ENCODE peak calls at places on chromosomes 2 and 18, in ten cellular contexts. R is HCT116; C is AG09309; G is astrocyte of the spinal cord; D is left ventricle myocardium inferior; Y is WERI-Rb-1; K is coronary artery; T is A549; L is upper lobe of left lung; E is CD8-positive, alpha-beta T cell. N is an unnamed sample.

GRCh38 chr2:25851740-25852503 is 26.4 kb downstream of the ASXL2 start:
- DNase-seq in D (no peak), R (peak), K (no peak), Y (no peak), G (peak), E (no peak), L (no peak), C (peak), T (peak), N (peak)

GRCh38 chr18:51668101-51668500 is 470.6 kb upstream of the MEX3C start:
- DNase-seq in K (no peak), T (peak), D (peak), G (peak), L (peak), E (no peak), R (peak), Y (peak), C (no peak), N (no peak)

GRCh38 chr2:84022810-84023431 is 436.2 kb downstream of the SUCLG1 start:
- DNase-seq in L (no peak), D (no peak), E (no peak), G (peak), R (peak), C (peak), K (no peak), T (peak), Y (peak), N (peak)

GRCh38 chr2:69208023-69208595 is 178.9 kb downstream of the GFPT1 start:
- DNase-seq in T (no peak), K (no peak), L (no peak), C (no peak), Y (no peak), R (no peak), D (no peak), G (no peak), E (no peak), N (no peak)

GRCh38 chr2:29013046-29013780 is 32.1 kb downstream of the TOGARAM2 start:
- DNase-seq in C (no peak), K (no peak), D (no peak), Y (no peak), G (peak), T (no peak), L (no peak), E (no peak), R (no peak), N (no peak)

GRCh38 chr2:222257645-222258044 is 41.2 kb downstream of the PAX3 start:
- DNase-seq in T (no peak), K (no peak), L (no peak), Y (no peak), R (no peak), D (no peak), C (no peak), G (no peak), E (no peak), N (no peak)

GRCh38 chr18:11419336-11419735 is 190.1 kb upstream of the SLC35G4 start:
- DNase-seq in R (no peak), Y (no peak), G (no peak), E (no peak), C (no peak), K (no peak), D (no peak), L (no peak), T (no peak), N (no peak)

GRCh38 chr2:82879803-82880202 is 1579.3 kb downstream of the SUCLG1 start:
- DNase-seq in Y (no peak), R (no peak), D (no peak), C (no peak), E (no peak), G (no peak), K (no peak), L (no peak), T (no peak), N (no peak)

GRCh38 chr18:79677840-79678239 is 1.8 kb upstream of the CTDP1 start:
- DNase-seq in E (no peak), L (no peak), T (no peak), R (no peak), G (no peak), C (no peak), Y (no peak), D (no peak), K (no peak), N (no peak)

GRCh38 chr2:96528680-96529375 is 7.7 kb upstream of the ARID5A start:
- DNase-seq in R (no peak), Y (no peak), D (no peak), K (no peak), E (no peak), C (no peak), L (no peak), T (no peak), G (no peak), N (no peak)

GRCh38 chr2:107107351-107107750 is 221.4 kb upstream of the ST6GAL2 start:
- DNase-seq in G (no peak), L (no peak), T (no peak), E (no peak), D (no peak), R (no peak), K (no peak), Y (no peak), C (no peak), N (no peak)

GRCh38 chr2:148614024-148614331 is 30.6 kb upstream of the EPC2 start:
- DNase-seq in C (no peak), R (no peak), K (no peak), D (no peak), G (no peak), T (no peak), E (no peak), L (no peak), Y (no peak), N (no peak)

GRCh38 chr2:101406867-101407266 is 19.6 kb upstream of the CREG2 start:
- DNase-seq in L (peak), D (no peak), K (no peak), G (peak), Y (no peak), R (no peak), T (no peak), E (no peak), C (peak), N (no peak)

GRCh38 chr2:149652925-149653324 is 65.3 kb upstream of the MMADHC start:
- DNase-seq in K (no peak), D (peak), C (no peak), G (no peak), T (no peak), Y (no peak), R (no peak), L (no peak), E (no peak), N (no peak)

GRCh38 chr18:46546111-46546640 is 110.8 kb downstream of the LOXHD1 start:
- DNase-seq in T (no peak), K (no peak), R (no peak), G (no peak), L (no peak), Y (no peak), E (no peak), C (no peak), D (no peak), N (no peak)

GRCh38 chr2:85744771-85745601 is 8.8 kb upstream of the ATOH8 start:
- DNase-seq in K (no peak), Y (no peak), G (peak), T (no peak), R (no peak), L (no peak), C (no peak), D (peak), E (no peak), N (no peak)

GRCh38 chr2:100819365-100820345 is at the start of gene NPAS2:
- DNase-seq in T (peak), C (no peak), L (peak), G (peak), K (no peak), D (peak), R (no peak), Y (peak), E (no peak), N (no peak)

GRCh38 chr2:105518897-105519296 is 120.0 kb upstream of the FHL2 start:
- DNase-seq in R (no peak), Y (no peak), E (no peak), L (no peak), C (no peak), G (no peak), K (no peak), D (no peak), T (no peak), N (no peak)
- TF ChIP-seq CTCF in R (peak), Y (no peak), E (no peak), L (no peak), C (no peak), G (no peak), K (no peak), D (no peak), T (no peak), N (peak)

DNA sequence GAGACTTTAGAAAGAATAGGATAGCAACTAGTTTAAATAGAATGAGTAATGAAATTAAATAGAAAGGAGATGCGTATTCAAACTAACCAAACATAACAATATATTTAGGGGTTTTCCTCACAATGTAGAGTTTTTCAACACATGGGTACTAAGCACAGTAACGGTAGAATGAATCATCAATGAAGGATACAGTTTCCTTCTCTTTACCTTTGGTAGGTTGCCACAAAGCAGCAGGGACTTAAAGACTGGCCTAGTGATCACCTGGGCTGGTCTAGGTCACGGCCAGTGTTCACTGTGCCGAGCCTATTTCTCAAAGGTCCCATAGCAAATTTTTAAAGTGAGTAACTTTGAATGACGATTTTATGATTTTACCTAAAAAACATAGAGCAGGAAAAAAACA is 311.7 kb downstream of the XIRP2 start:
- DNase-seq in E (no peak), D (no peak), T (no peak), L (no peak), G (no peak), Y (no peak), C (no peak), K (no peak), R (no peak), N (no peak)
- H3K4me3 ChIP-seq in E (no peak), D (no peak), T (no peak), L (no peak), G (no peak), Y (no peak), C (no peak), K (no peak), R (no peak), N (no peak)

GRCh38 chr2:238106339-238106697 is 6.2 kb downstream of the ESPNL start:
- DNase-seq in L (no peak), T (no peak), C (no peak), R (no peak), Y (peak), G (no peak), D (no peak), E (no peak), K (no peak), N (no peak)

GRCh38 chr2:238105506-238106338 is 5.6 kb downstream of the ESPNL start:
- DNase-seq in G (no peak), E (no peak), R (no peak), T (no peak), Y (peak), C (no peak), L (no peak), D (no peak), K (no peak), N (no peak)

GRCh38 chr2:238108423-238109201 is 8.5 kb downstream of the ESPNL start:
- DNase-seq in T (no peak), L (no peak), E (no peak), C (no peak), R (no peak), K (no peak), G (no peak), D (no peak), Y (peak), N (no peak)

GRCh38 chr2:238107525-238108422 is 7.6 kb downstream of the ESPNL start:
- DNase-seq in C (no peak), E (no peak), K (no peak), T (no peak), Y (peak), R (no peak), G (no peak), L (no peak), D (no peak), N (no peak)

GRCh38 chr2:238106698-238107524 is 6.8 kb downstream of the ESPNL start:
- DNase-seq in E (no peak), Y (peak), G (no peak), L (no peak), K (no peak), D (no peak), T (no peak), C (no peak), R (no peak), N (no peak)
- TF ChIP-seq CTCF in E (no peak), Y (peak), G (peak), L (no peak), K (no peak), D (no peak), T (peak), C (peak), R (peak), N (peak)

GRCh38 chr2:219225350-219225749 is 4.1 kb downstream of the ATG9A start:
- DNase-seq in R (no peak), G (no peak), Y (no peak), L (peak), E (no peak), D (no peak), T (no peak), C (no peak), K (no peak), N (no peak)

GRCh38 chr2:219228745-219229374 is 576 bp downstream of the ATG9A start:
- DNase-seq in E (no peak), Y (no peak), D (no peak), C (no peak), L (no peak), K (no peak), R (no peak), T (no peak), G (no peak), N (no peak)

GRCh38 chr2:219229375-219230200 is at the start of the genes ANKZF1 and ATG9A:
- DNase-seq in K (peak), T (peak), C (peak), D (peak), G (peak), Y (peak), R (peak), E (peak), L (peak), N (peak)

GRCh38 chr2:219230201-219230540 is 565 bp downstream of the ANKZF1 start:
- DNase-seq in T (no peak), D (no peak), L (peak), E (no peak), K (no peak), G (no peak), Y (peak), C (no peak), R (no peak), N (no peak)

DNA sequence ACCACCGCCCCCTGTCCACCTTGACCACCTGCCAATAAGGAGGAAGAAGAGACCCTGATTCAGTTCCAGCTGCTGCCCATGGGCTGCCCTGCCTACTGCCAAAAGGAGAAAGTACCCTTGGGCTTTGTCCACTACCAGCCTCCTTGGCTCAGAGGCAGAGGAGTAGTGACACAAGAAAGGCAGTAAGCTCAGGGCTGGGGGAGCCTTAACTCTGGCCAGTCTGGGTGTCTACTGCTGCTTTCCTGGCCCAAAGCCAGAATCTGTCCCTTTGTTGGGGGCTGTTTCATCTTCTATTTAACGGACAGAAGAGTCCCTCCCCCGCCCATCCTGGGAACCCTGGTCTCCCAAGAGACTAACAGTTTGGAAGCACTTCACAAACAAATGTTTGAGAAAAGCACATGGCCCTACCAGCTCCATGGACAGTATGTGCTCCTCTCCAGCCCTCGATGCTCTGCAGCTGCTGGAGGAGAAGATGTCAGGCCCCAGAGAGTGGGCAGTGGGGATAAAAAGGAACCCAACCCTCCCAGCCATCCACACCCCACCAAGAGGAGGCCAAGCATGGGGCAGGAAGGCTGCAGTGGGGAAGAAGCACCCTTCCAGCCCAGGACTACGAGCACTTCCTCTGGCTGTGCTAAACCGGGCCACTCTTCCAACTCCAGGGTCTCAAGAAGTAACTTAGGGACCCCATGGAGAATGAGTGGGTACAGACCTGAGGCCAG is 1.3 kb downstream of the ATG9A start:
- DNase-seq in K (no peak), T (no peak), E (no peak), C (no peak), R (no peak), G (no peak), Y (no peak), D (no peak), L (no peak), N (no peak)
- H3K4me3 ChIP-seq in K (peak), T (peak), E (peak), C (peak), R (peak), G (peak), Y (peak), D (peak), L (peak), N (peak)

GRCh38 chr2:180520206-180520605 is 460.2 kb upstream of the UBE2E3 start:
- DNase-seq in Y (peak), T (no peak), K (no peak), E (no peak), R (peak), D (no peak), L (no peak), C (no peak), G (peak), N (no peak)
- TF ChIP-seq CTCF in Y (no peak), T (peak), K (no peak), E (no peak), R (peak), D (no peak), L (no peak), C (peak), G (no peak), N (peak)

DNA sequence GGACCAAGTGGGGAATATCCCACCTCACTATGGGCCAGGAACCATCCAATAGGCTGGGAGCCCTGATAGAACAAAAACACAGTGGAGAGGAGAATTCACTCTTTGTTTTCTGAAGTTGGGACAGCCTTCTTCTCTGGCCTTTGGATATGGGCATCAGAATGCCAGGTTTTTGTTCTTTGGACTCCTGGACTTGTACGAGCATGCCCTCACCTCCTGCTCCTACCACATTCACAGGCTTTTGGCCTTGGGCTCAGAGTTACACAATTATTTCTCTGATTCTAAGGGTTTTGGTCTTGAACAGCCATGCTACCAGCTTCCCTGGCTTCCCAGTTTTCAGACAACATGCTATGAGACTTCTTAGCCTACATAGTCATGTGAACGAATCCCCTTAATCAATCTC is 732.9 kb upstream of the VRK2 start:
- DNase-seq in E (no peak), C (no peak), K (no peak), D (no peak), L (no peak), G (no peak), R (no peak), T (no peak), Y (no peak), N (no peak)
- H3K4me3 ChIP-seq in E (no peak), C (no peak), K (no peak), D (no peak), L (no peak), G (no peak), R (no peak), T (no peak), Y (no peak), N (no peak)

GRCh38 chr2:20422679-20423271 is 24.1 kb upstream of the RHOB start:
- DNase-seq in T (no peak), G (peak), R (no peak), C (no peak), K (peak), L (peak), D (no peak), E (no peak), Y (peak), N (no peak)
- TF ChIP-seq CTCF in T (no peak), G (no peak), R (peak), C (peak), K (no peak), L (peak), D (peak), E (no peak), Y (peak), N (peak)

GRCh38 chr2:237403024-237403882 is 10.7 kb downstream of the COL6A3 start:
- DNase-seq in Y (no peak), L (no peak), D (no peak), E (no peak), K (no peak), T (no peak), G (peak), R (no peak), C (peak), N (no peak)
- H3K4me3 ChIP-seq in Y (no peak), L (no peak), D (no peak), E (no peak), K (no peak), T (no peak), G (no peak), R (no peak), C (no peak), N (no peak)

DNA sequence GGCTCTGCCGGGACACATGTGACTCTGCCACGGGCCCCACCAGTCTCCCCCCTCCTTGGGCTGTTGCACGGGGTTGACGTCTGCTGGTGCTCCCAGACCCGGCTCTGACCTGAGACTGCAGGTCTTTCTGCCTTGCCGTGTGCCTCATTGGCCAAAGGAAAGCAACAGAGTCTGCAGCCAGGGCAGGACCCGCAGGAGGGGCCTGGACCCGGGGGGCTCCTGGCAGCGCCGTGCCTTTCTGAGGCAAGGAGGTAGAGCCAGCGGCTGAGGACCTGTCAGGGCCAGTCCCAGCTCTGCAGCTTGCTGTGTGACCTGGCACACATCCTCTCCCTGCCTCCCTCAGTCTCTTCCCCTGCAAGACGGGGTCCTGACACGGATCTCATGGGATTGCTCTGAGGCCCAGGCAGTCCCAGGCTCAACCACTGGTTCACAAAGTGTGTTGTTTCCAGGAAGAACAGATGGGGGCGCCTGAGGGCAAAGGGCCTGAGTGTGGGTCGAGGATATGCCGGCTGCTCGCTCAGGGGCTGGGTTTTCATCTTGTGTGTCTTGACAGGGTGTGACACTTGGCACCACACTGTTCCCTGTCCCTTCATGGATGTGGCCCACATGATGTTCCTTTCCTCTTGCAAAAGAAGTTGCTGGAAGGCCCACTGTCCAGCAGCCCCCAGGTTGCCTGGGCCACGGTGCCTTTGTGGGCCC is 9.0 kb downstream of the CAPN10 start:
- DNase-seq in E (no peak), T (peak), D (no peak), R (no peak), K (no peak), G (no peak), C (no peak), Y (peak), L (no peak), N (no peak)
- TF ChIP-seq CTCF in E (no peak), T (no peak), D (peak), R (peak), K (no peak), G (peak), C (peak), Y (peak), L (no peak), N (peak)

N was measured in epithelial cell of proximal tubule.